ENCODE peak calls at places on chromosomes 13 and 19, in five cellular contexts. One of them, this sample, is unnamed.

GRCh38 chr13:92719868-92720267 is 506.7 kb upstream of the GPC6 start:
- DNase-seq in mucosa of descending colon: no peak
- DNase-seq in right atrium auricular region: no peak
- DNase-seq in fibroblast of mammary gland: no peak
- DNase-seq in HFF-Myc: no peak
- DNase-seq in this sample: no peak

GRCh38 chr13:102227696-102228095 is 174.2 kb downstream of the FGF14 start:
- DNase-seq in HFF-Myc: no peak
- DNase-seq in mucosa of descending colon: no peak
- DNase-seq in fibroblast of mammary gland: no peak
- DNase-seq in right atrium auricular region: no peak
- DNase-seq in this sample: no peak

GRCh38 chr19:11435833-11436313 is 438 bp downstream of the PRKCSH start:
- DNase-seq in right atrium auricular region: no peak
- DNase-seq in mucosa of descending colon: peak
- DNase-seq in fibroblast of mammary gland: peak
- DNase-seq in HFF-Myc: no peak
- DNase-seq in this sample: no peak

GRCh38 chr19:2695288-2695866 is 7.1 kb downstream of the GNG7 start:
- DNase-seq in mucosa of descending colon: no peak
- DNase-seq in right atrium auricular region: no peak
- DNase-seq in HFF-Myc: no peak
- DNase-seq in fibroblast of mammary gland: no peak
- DNase-seq in this sample: no peak

GRCh38 chr19:1672038-1672768 is 19.8 kb upstream of the TCF3 start:
- DNase-seq in fibroblast of mammary gland: peak
- DNase-seq in HFF-Myc: no peak
- DNase-seq in mucosa of descending colon: peak
- DNase-seq in right atrium auricular region: no peak
- DNase-seq in this sample: no peak

GRCh38 chr19:4234142-4234861 is 5.0 kb downstream of the EBI3 start:
- DNase-seq in fibroblast of mammary gland: no peak
- DNase-seq in mucosa of descending colon: no peak
- DNase-seq in HFF-Myc: no peak
- DNase-seq in right atrium auricular region: no peak
- DNase-seq in this sample: no peak

GRCh38 chr13:99659234-99659633 is 158.0 kb downstream of the TM9SF2 start:
- DNase-seq in fibroblast of mammary gland: no peak
- DNase-seq in mucosa of descending colon: no peak
- DNase-seq in right atrium auricular region: no peak
- DNase-seq in HFF-Myc: no peak
- DNase-seq in this sample: no peak

GRCh38 chr19:2487090-2487489 is 11.2 kb downstream of the GADD45B start:
- DNase-seq in HFF-Myc: no peak
- DNase-seq in mucosa of descending colon: no peak
- DNase-seq in fibroblast of mammary gland: no peak
- DNase-seq in right atrium auricular region: no peak
- DNase-seq in this sample: no peak

GRCh38 chr19:2302319-2303208 is 5.4 kb downstream of the LINGO3 start:
- DNase-seq in HFF-Myc: no peak
- DNase-seq in right atrium auricular region: peak
- DNase-seq in fibroblast of mammary gland: peak
- DNase-seq in mucosa of descending colon: peak
- DNase-seq in this sample: no peak

GRCh38 chr13:76023644-76024043 is 387.5 kb downstream of the LMO7 start:
- DNase-seq in HFF-Myc: no peak
- DNase-seq in fibroblast of mammary gland: no peak
- DNase-seq in right atrium auricular region: no peak
- DNase-seq in mucosa of descending colon: no peak
- DNase-seq in this sample: no peak

GRCh38 chr19:2631213-2631821 is 71.2 kb downstream of the GNG7 start:
- DNase-seq in fibroblast of mammary gland: peak
- DNase-seq in mucosa of descending colon: no peak
- DNase-seq in HFF-Myc: no peak
- DNase-seq in right atrium auricular region: no peak
- DNase-seq in this sample: no peak

GRCh38 chr13:74290324-74290773 is 156.1 kb upstream of the KLF12 start:
- DNase-seq in mucosa of descending colon: no peak
- DNase-seq in right atrium auricular region: no peak
- DNase-seq in fibroblast of mammary gland: peak
- DNase-seq in HFF-Myc: no peak
- DNase-seq in this sample: peak

GRCh38 chr19:11737964-11738745 is 591 bp downstream of the ZNF823 start:
- DNase-seq in fibroblast of mammary gland: peak
- DNase-seq in HFF-Myc: no peak
- DNase-seq in right atrium auricular region: peak
- DNase-seq in mucosa of descending colon: peak
- DNase-seq in this sample: no peak

GRCh38 chr19:18597809-18598660 is 8.6 kb downstream of the CRLF1 start:
- DNase-seq in HFF-Myc: no peak
- DNase-seq in fibroblast of mammary gland: no peak
- DNase-seq in mucosa of descending colon: no peak
- DNase-seq in right atrium auricular region: no peak
- DNase-seq in this sample: no peak

GRCh38 chr19:47848425-47848824 is 10.6 kb upstream of the TPRX2 start:
- DNase-seq in right atrium auricular region: no peak
- DNase-seq in HFF-Myc: no peak
- DNase-seq in fibroblast of mammary gland: no peak
- DNase-seq in mucosa of descending colon: no peak
- DNase-seq in this sample: no peak
- H3K4me3 ChIP-seq in right atrium auricular region: no peak
- H3K4me3 ChIP-seq in HFF-Myc: no peak
- H3K4me3 ChIP-seq in fibroblast of mammary gland: no peak
- H3K4me3 ChIP-seq in mucosa of descending colon: no peak
- H3K4me3 ChIP-seq in this sample: no peak

GRCh38 chr19:30692517-30692870 is 320.3 kb downstream of the ZNF536 start:
- DNase-seq in mucosa of descending colon: no peak
- DNase-seq in fibroblast of mammary gland: no peak
- DNase-seq in right atrium auricular region: no peak
- DNase-seq in HFF-Myc: no peak
- DNase-seq in this sample: no peak

GRCh38 chr19:30691767-30692516 is 319.8 kb downstream of the ZNF536 start:
- DNase-seq in right atrium auricular region: no peak
- DNase-seq in HFF-Myc: no peak
- DNase-seq in fibroblast of mammary gland: peak
- DNase-seq in mucosa of descending colon: no peak
- DNase-seq in this sample: no peak

GRCh38 chr19:30690525-30690924 is 318.3 kb downstream of the ZNF536 start:
- DNase-seq in HFF-Myc: no peak
- DNase-seq in fibroblast of mammary gland: no peak
- DNase-seq in mucosa of descending colon: no peak
- DNase-seq in right atrium auricular region: no peak
- DNase-seq in this sample: no peak

GRCh38 chr19:30689474-30689873 is 317.3 kb downstream of the ZNF536 start:
- DNase-seq in right atrium auricular region: no peak
- DNase-seq in fibroblast of mammary gland: no peak
- DNase-seq in mucosa of descending colon: no peak
- DNase-seq in HFF-Myc: no peak
- DNase-seq in this sample: no peak

GRCh38 chr19:30690935-30691505 is 318.8 kb downstream of the ZNF536 start:
- DNase-seq in right atrium auricular region: no peak
- DNase-seq in mucosa of descending colon: no peak
- DNase-seq in HFF-Myc: no peak
- DNase-seq in fibroblast of mammary gland: no peak
- DNase-seq in this sample: no peak
- H3K4me3 ChIP-seq in right atrium auricular region: no peak
- H3K4me3 ChIP-seq in mucosa of descending colon: no peak
- H3K4me3 ChIP-seq in HFF-Myc: no peak
- H3K4me3 ChIP-seq in fibroblast of mammary gland: no peak
- H3K4me3 ChIP-seq in this sample: no peak

GRCh38 chr19:57190301-57190700 is 999 bp upstream of the ZNF264 start:
- DNase-seq in right atrium auricular region: no peak
- DNase-seq in HFF-Myc: no peak
- DNase-seq in mucosa of descending colon: no peak
- DNase-seq in fibroblast of mammary gland: no peak
- DNase-seq in this sample: no peak
- H3K4me3 ChIP-seq in right atrium auricular region: no peak
- H3K4me3 ChIP-seq in HFF-Myc: no peak
- H3K4me3 ChIP-seq in mucosa of descending colon: no peak
- H3K4me3 ChIP-seq in fibroblast of mammary gland: no peak
- H3K4me3 ChIP-seq in this sample: no peak

GRCh38 chr13:24654741-24655140 is 25.5 kb upstream of the ATP12A start:
- DNase-seq in fibroblast of mammary gland: peak
- DNase-seq in HFF-Myc: no peak
- DNase-seq in mucosa of descending colon: no peak
- DNase-seq in right atrium auricular region: peak
- DNase-seq in this sample: no peak
- H3K4me3 ChIP-seq in fibroblast of mammary gland: no peak
- H3K4me3 ChIP-seq in HFF-Myc: no peak
- H3K4me3 ChIP-seq in mucosa of descending colon: no peak
- H3K4me3 ChIP-seq in right atrium auricular region: no peak
- H3K4me3 ChIP-seq in this sample: no peak

This sample was measured in kidney epithelial cell.